ENCODE peak calls at places on chromosomes 6 and 20, in seven cellular contexts. One of them, this sample, is unnamed.

GRCh38 chr6:136773473-136773796 is 18.8 kb downstream of the MAP3K5 start:
- DNase-seq in posterior vena cava: no peak
- DNase-seq in AG09319: no peak
- DNase-seq in NCI-H2029: no peak
- DNase-seq in substantia nigra: no peak
- DNase-seq in sciatic nerve: no peak
- DNase-seq in uterus: no peak
- DNase-seq in this sample: no peak

GRCh38 chr20:7285918-7286556 is 518.6 kb downstream of the BMP2 start:
- DNase-seq in posterior vena cava: peak; percentile 86
- DNase-seq in AG09319: peak; percentile 70
- DNase-seq in NCI-H2029: peak; percentile 70
- DNase-seq in substantia nigra: peak; percentile 5
- DNase-seq in sciatic nerve: peak; percentile 88
- DNase-seq in uterus: peak; percentile 57
- DNase-seq in this sample: peak; percentile 80

GRCh38 chr6:134047673-134048072 is 4.8 kb downstream of the SLC2A12 start:
- DNase-seq in posterior vena cava: no peak
- DNase-seq in AG09319: no peak
- DNase-seq in NCI-H2029: no peak
- DNase-seq in substantia nigra: peak; percentile 14
- DNase-seq in sciatic nerve: no peak
- DNase-seq in uterus: no peak
- DNase-seq in this sample: no peak

GRCh38 chr20:62624719-62625455 is 17.4 kb upstream of the SLCO4A1 start:
- DNase-seq in posterior vena cava: no peak
- DNase-seq in AG09319: no peak
- DNase-seq in NCI-H2029: no peak
- DNase-seq in substantia nigra: no peak
- DNase-seq in sciatic nerve: no peak
- DNase-seq in uterus: no peak
- DNase-seq in this sample: no peak

GRCh38 chr20:37789408-37789807 is 95.6 kb downstream of the CTNNBL1 start:
- DNase-seq in posterior vena cava: no peak
- DNase-seq in AG09319: no peak
- DNase-seq in NCI-H2029: no peak
- DNase-seq in substantia nigra: no peak
- DNase-seq in sciatic nerve: no peak
- DNase-seq in uterus: no peak
- DNase-seq in this sample: no peak

GRCh38 chr20:36167826-36168634 is 13.5 kb downstream of the EPB41L1 start:
- DNase-seq in posterior vena cava: no peak
- DNase-seq in AG09319: no peak
- DNase-seq in NCI-H2029: no peak
- DNase-seq in substantia nigra: no peak
- DNase-seq in sciatic nerve: no peak
- DNase-seq in uterus: no peak
- DNase-seq in this sample: peak; percentile 56

GRCh38 chr6:145814501-145815350 is at the start of gene FBXO30:
- DNase-seq in posterior vena cava: peak; percentile 96
- DNase-seq in AG09319: peak; percentile 66
- DNase-seq in NCI-H2029: peak; percentile 53
- DNase-seq in substantia nigra: peak; percentile 85
- DNase-seq in sciatic nerve: peak; percentile 91
- DNase-seq in uterus: peak; percentile 84
- DNase-seq in this sample: peak; percentile 87

GRCh38 chr20:44765091-44765490 is 19.4 kb downstream of the KCNK15 start:
- DNase-seq in posterior vena cava: no peak
- DNase-seq in AG09319: no peak
- DNase-seq in NCI-H2029: no peak
- DNase-seq in substantia nigra: no peak
- DNase-seq in sciatic nerve: no peak
- DNase-seq in uterus: no peak
- DNase-seq in this sample: no peak

GRCh38 chr20:10089871-10090587 is 55.2 kb downstream of the ANKEF1 start:
- DNase-seq in posterior vena cava: no peak
- DNase-seq in AG09319: no peak
- DNase-seq in NCI-H2029: no peak
- DNase-seq in substantia nigra: no peak
- DNase-seq in sciatic nerve: no peak
- DNase-seq in uterus: no peak
- DNase-seq in this sample: no peak

GRCh38 chr6:81894788-81895221 is 142.3 kb upstream of the TENT5A start:
- DNase-seq in posterior vena cava: no peak
- DNase-seq in AG09319: no peak
- DNase-seq in NCI-H2029: no peak
- DNase-seq in substantia nigra: peak; percentile 72
- DNase-seq in sciatic nerve: peak; percentile 64
- DNase-seq in uterus: no peak
- DNase-seq in this sample: peak; percentile 23

GRCh38 chr20:57383447-57384347 is 7.5 kb upstream of the RBM38 start:
- DNase-seq in posterior vena cava: no peak
- DNase-seq in AG09319: no peak
- DNase-seq in NCI-H2029: peak; percentile 60
- DNase-seq in substantia nigra: no peak
- DNase-seq in sciatic nerve: no peak
- DNase-seq in uterus: no peak
- DNase-seq in this sample: no peak

GRCh38 chr20:875115-875514 is 41.0 kb downstream of the ANGPT4 start:
- DNase-seq in posterior vena cava: peak; percentile 51
- DNase-seq in AG09319: no peak
- DNase-seq in NCI-H2029: no peak
- DNase-seq in substantia nigra: no peak
- DNase-seq in sciatic nerve: no peak
- DNase-seq in uterus: no peak
- DNase-seq in this sample: no peak

GRCh38 chr20:51624157-51624731 is 81.7 kb upstream of the NFATC2 start:
- DNase-seq in posterior vena cava: peak; percentile 85
- DNase-seq in AG09319: no peak
- DNase-seq in NCI-H2029: peak; percentile 16
- DNase-seq in substantia nigra: no peak
- DNase-seq in sciatic nerve: peak; percentile 75
- DNase-seq in uterus: no peak
- DNase-seq in this sample: peak; percentile 52

GRCh38 chr6:30411515-30412207 is 66.7 kb downstream of the RPP21 start:
- DNase-seq in posterior vena cava: no peak
- DNase-seq in AG09319: peak; percentile 1
- DNase-seq in NCI-H2029: peak; percentile 42
- DNase-seq in substantia nigra: no peak
- DNase-seq in sciatic nerve: peak; percentile 60
- DNase-seq in uterus: no peak
- DNase-seq in this sample: peak; percentile 43

GRCh38 chr6:159094444-159095252 is 49.9 kb upstream of the TAGAP start:
- DNase-seq in posterior vena cava: no peak
- DNase-seq in AG09319: no peak
- DNase-seq in NCI-H2029: no peak
- DNase-seq in substantia nigra: no peak
- DNase-seq in sciatic nerve: no peak
- DNase-seq in uterus: no peak
- DNase-seq in this sample: no peak

GRCh38 chr6:15038013-15038791 is 207.7 kb upstream of the JARID2 start:
- DNase-seq in posterior vena cava: no peak
- DNase-seq in AG09319: no peak
- DNase-seq in NCI-H2029: no peak
- DNase-seq in substantia nigra: no peak
- DNase-seq in sciatic nerve: no peak
- DNase-seq in uterus: no peak
- DNase-seq in this sample: no peak

GRCh38 chr20:23637282-23638221 is at the start of gene CST3:
- DNase-seq in posterior vena cava: peak; percentile 97
- DNase-seq in AG09319: peak; percentile 69
- DNase-seq in NCI-H2029: peak; percentile 83
- DNase-seq in substantia nigra: peak; percentile 26
- DNase-seq in sciatic nerve: peak; percentile 95
- DNase-seq in uterus: peak; percentile 94
- DNase-seq in this sample: peak; percentile 88

GRCh38 chr20:3858689-3859088 is 12.1 kb downstream of the MAVS start:
- DNase-seq in posterior vena cava: no peak
- DNase-seq in AG09319: no peak
- DNase-seq in NCI-H2029: no peak
- DNase-seq in substantia nigra: no peak
- DNase-seq in sciatic nerve: no peak
- DNase-seq in uterus: no peak
- DNase-seq in this sample: no peak

GRCh38 chr20:542777-543368 is 717 bp downstream of the CSNK2A1 start:
- DNase-seq in posterior vena cava: no peak
- DNase-seq in AG09319: no peak
- DNase-seq in NCI-H2029: no peak
- DNase-seq in substantia nigra: no peak
- DNase-seq in sciatic nerve: peak; percentile 69
- DNase-seq in uterus: no peak
- DNase-seq in this sample: no peak

GRCh38 chr6:145017516-145017915 is 717.8 kb downstream of the EPM2A start:
- DNase-seq in posterior vena cava: no peak
- DNase-seq in AG09319: no peak
- DNase-seq in NCI-H2029: no peak
- DNase-seq in substantia nigra: no peak
- DNase-seq in sciatic nerve: no peak
- DNase-seq in uterus: no peak
- DNase-seq in this sample: peak; percentile 15

GRCh38 chr6:143782517-143782916 is 60.6 kb upstream of the LTV1 start:
- DNase-seq in posterior vena cava: no peak
- DNase-seq in AG09319: peak; percentile 52
- DNase-seq in NCI-H2029: no peak
- DNase-seq in substantia nigra: no peak
- DNase-seq in sciatic nerve: no peak
- DNase-seq in uterus: no peak
- DNase-seq in this sample: peak; percentile 90

GRCh38 chr20:21633829-21634228 is 71.6 kb upstream of the PAX1 start:
- DNase-seq in posterior vena cava: no peak
- DNase-seq in AG09319: no peak
- DNase-seq in NCI-H2029: no peak
- DNase-seq in substantia nigra: no peak
- DNase-seq in sciatic nerve: no peak
- DNase-seq in uterus: no peak
- DNase-seq in this sample: no peak

GRCh38 chr6:123648020-123648580 is 11.3 kb upstream of the TRDN start:
- DNase-seq in posterior vena cava: no peak
- DNase-seq in AG09319: no peak
- DNase-seq in NCI-H2029: no peak
- DNase-seq in substantia nigra: no peak
- DNase-seq in sciatic nerve: no peak
- DNase-seq in uterus: no peak
- DNase-seq in this sample: no peak

GRCh38 chr6:72624557-72625160 is 2.8 kb downstream of the KCNQ5 start:
- DNase-seq in posterior vena cava: no peak
- DNase-seq in AG09319: no peak
- DNase-seq in NCI-H2029: no peak
- DNase-seq in substantia nigra: no peak
- DNase-seq in sciatic nerve: no peak
- DNase-seq in uterus: no peak
- DNase-seq in this sample: peak; percentile 25

GRCh38 chr6:158143700-158144099 is 24.4 kb downstream of the SERAC1 start:
- DNase-seq in posterior vena cava: no peak
- DNase-seq in AG09319: no peak
- DNase-seq in NCI-H2029: no peak
- DNase-seq in substantia nigra: no peak
- DNase-seq in sciatic nerve: no peak
- DNase-seq in uterus: no peak
- DNase-seq in this sample: peak; percentile 51

GRCh38 chr6:108260126-108260808 is 573 bp downstream of the SNX3 start:
- DNase-seq in posterior vena cava: peak; percentile 84
- DNase-seq in AG09319: no peak
- DNase-seq in NCI-H2029: no peak
- DNase-seq in substantia nigra: peak; percentile 52
- DNase-seq in sciatic nerve: peak; percentile 58
- DNase-seq in uterus: no peak
- DNase-seq in this sample: peak; percentile 48

GRCh38 chr6:85111481-85112001 is 338.3 kb upstream of the NT5E start:
- DNase-seq in posterior vena cava: no peak
- DNase-seq in AG09319: no peak
- DNase-seq in NCI-H2029: no peak
- DNase-seq in substantia nigra: no peak
- DNase-seq in sciatic nerve: peak; percentile 70
- DNase-seq in uterus: peak; percentile 54
- DNase-seq in this sample: no peak